ENCODE peak calls at places on chromosome 16, in ten cellular contexts. H, X, K, M, J, V, W, U, Y and Z are unnamed samples.

GRCh38 chr16:80105160-80105559 is 435.6 kb upstream of the DYNLRB2 start:
- DNase-seq in H (no peak), K (no peak), M (no peak), X (no peak), W (no peak), J (no peak), V (no peak), U (no peak), Y (no peak), Z (no peak)

GRCh38 chr16:86224629-86225028 is 285.7 kb upstream of the FOXF1 start:
- DNase-seq in Y (no peak), V (no peak), U (no peak), K (no peak), J (no peak), H (no peak), X (no peak), W (no peak), M (no peak), Z (no peak)

GRCh38 chr16:80158766-80159165 is 382.0 kb upstream of the DYNLRB2 start:
- DNase-seq in W (no peak), J (no peak), H (no peak), M (no peak), U (no peak), X (no peak), V (no peak), Y (no peak), K (peak), Z (no peak)

GRCh38 chr16:84836234-84836647 is 16.5 kb downstream of the CRISPLD2 start:
- DNase-seq in W (no peak), J (peak), K (no peak), M (peak), H (no peak), Y (peak), X (peak), U (peak), V (peak), Z (peak)

GRCh38 chr16:54933281-54934150 is 2.9 kb downstream of the IRX5 start:
- DNase-seq in W (no peak), V (no peak), X (no peak), H (no peak), U (peak), K (no peak), Y (peak), J (peak), M (no peak), Z (no peak)

GRCh38 chr16:69613283-69614154 is 47.8 kb downstream of the NFAT5 start:
- DNase-seq in W (no peak), X (no peak), U (no peak), M (no peak), V (no peak), J (no peak), H (no peak), K (no peak), Y (no peak), Z (no peak)

GRCh38 chr16:29304251-29304900 is 102.1 kb downstream of the NPIPB11 start:
- DNase-seq in U (no peak), W (no peak), X (no peak), H (no peak), K (no peak), V (no peak), Y (no peak), M (no peak), J (no peak), Z (no peak)

GRCh38 chr16:3058173-3059030 is 7.0 kb upstream of the IL32 start:
- DNase-seq in X (peak), W (peak), Y (peak), H (no peak), U (peak), K (no peak), J (peak), M (peak), V (no peak), Z (no peak)

GRCh38 chr16:24685539-24686432 is 43.7 kb upstream of the TNRC6A start:
- DNase-seq in X (peak), H (no peak), Y (peak), M (peak), V (peak), W (no peak), U (peak), J (peak), K (peak), Z (no peak)

GRCh38 chr16:8674413-8675022 is at the start of gene ABAT:
- DNase-seq in K (peak), X (peak), H (peak), W (peak), U (peak), M (peak), V (peak), J (peak), Y (peak), Z (peak)

GRCh38 chr16:60907645-60908044 is 1128.6 kb downstream of the CDH8 start:
- DNase-seq in M (no peak), W (no peak), K (no peak), Y (no peak), V (no peak), X (no peak), H (no peak), J (no peak), U (peak), Z (no peak)

GRCh38 chr16:88723911-88724310 is 17.6 kb downstream of the CTU2 start:
- DNase-seq in Y (no peak), J (no peak), W (no peak), U (no peak), X (no peak), H (no peak), M (no peak), K (no peak), V (no peak), Z (no peak)

GRCh38 chr16:12559714-12560113 is 244.0 kb downstream of the CPPED1 start:
- DNase-seq in Y (no peak), K (no peak), J (no peak), W (no peak), M (no peak), X (no peak), U (no peak), V (no peak), H (no peak), Z (no peak)

GRCh38 chr16:56603589-56603988 is 4.8 kb upstream of the MT2A start:
- DNase-seq in W (no peak), Y (peak), V (no peak), U (peak), M (no peak), K (peak), J (peak), H (no peak), X (peak), Z (no peak)
- TF ChIP-seq CTCF in W (peak), Y (peak), V (peak), U (peak), M (peak), K (peak), J (no peak), H (no peak), X (peak), Z (no peak)

GRCh38 chr16:4227040-4227332 is 14.9 kb downstream of the SRL start:
- DNase-seq in K (no peak), J (no peak), M (no peak), Y (no peak), X (no peak), V (no peak), H (no peak), W (no peak), U (no peak), Z (no peak)

GRCh38 chr16:4232541-4233386 is 9.1 kb downstream of the SRL start:
- DNase-seq in K (no peak), M (no peak), J (no peak), U (no peak), Y (no peak), H (no peak), V (no peak), X (no peak), W (no peak), Z (no peak)

GRCh38 chr16:4231367-4231766 is 10.5 kb downstream of the SRL start:
- DNase-seq in W (no peak), J (no peak), K (no peak), V (no peak), M (no peak), Y (no peak), X (no peak), U (no peak), H (no peak), Z (no peak)

GRCh38 chr16:4233431-4233830 is 8.4 kb downstream of the SRL start:
- DNase-seq in H (no peak), W (no peak), U (no peak), V (no peak), K (no peak), X (no peak), J (no peak), M (no peak), Y (no peak), Z (no peak)

DNA sequence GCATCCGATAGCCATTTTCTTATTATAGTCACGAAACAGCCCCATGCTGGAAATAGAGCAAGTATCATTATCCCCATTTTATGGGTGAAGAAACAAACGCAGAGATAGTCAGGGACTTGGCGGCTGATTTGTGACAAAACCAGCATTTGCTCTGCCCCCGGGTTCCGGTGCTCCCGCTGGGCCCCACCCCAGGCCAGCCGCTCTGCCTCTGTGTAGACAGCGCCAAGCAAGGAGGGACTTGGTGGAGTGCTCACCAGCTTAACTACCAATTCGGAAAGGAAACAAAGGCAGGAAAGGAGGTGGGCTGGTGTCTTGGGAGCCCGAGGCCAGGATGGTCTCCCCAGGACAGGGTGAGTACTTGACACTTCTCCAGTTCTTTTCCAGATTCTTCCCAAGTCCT is 10.0 kb downstream of the SRL start:
- DNase-seq in W (no peak), J (no peak), U (no peak), H (no peak), V (no peak), M (no peak), Y (no peak), K (no peak), X (no peak), Z (no peak)
- TF ChIP-seq CTCF in W (no peak), J (no peak), U (no peak), H (no peak), V (no peak), M (no peak), Y (no peak), K (no peak), X (no peak), Z (no peak)

DNA sequence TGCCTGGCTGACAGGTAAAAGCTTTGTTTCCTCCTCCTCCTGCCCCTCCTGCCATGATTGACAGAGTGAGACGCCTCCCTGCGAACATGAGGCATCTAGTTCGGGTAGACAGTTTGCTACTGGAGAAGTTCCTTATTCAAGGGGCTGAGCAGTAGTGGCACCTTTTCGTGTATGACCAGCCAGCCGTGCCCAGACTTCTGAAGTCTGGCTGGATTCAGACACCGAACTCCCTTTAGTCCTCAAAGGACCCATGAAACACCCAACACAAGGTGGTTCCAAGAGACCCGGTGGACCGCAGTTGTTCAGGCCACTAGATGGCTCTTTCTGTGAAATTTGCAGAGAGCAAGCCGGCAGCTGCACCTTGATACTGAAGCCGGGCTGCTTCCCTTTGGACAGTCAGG is 192.8 kb downstream of the XYLT1 start:
- DNase-seq in X (no peak), J (peak), V (no peak), Y (peak), K (peak), U (peak), H (peak), M (peak), W (no peak), Z (no peak)
- TF ChIP-seq CTCF in X (no peak), J (no peak), V (peak), Y (peak), K (peak), U (peak), H (no peak), M (peak), W (no peak), Z (no peak)

DNA sequence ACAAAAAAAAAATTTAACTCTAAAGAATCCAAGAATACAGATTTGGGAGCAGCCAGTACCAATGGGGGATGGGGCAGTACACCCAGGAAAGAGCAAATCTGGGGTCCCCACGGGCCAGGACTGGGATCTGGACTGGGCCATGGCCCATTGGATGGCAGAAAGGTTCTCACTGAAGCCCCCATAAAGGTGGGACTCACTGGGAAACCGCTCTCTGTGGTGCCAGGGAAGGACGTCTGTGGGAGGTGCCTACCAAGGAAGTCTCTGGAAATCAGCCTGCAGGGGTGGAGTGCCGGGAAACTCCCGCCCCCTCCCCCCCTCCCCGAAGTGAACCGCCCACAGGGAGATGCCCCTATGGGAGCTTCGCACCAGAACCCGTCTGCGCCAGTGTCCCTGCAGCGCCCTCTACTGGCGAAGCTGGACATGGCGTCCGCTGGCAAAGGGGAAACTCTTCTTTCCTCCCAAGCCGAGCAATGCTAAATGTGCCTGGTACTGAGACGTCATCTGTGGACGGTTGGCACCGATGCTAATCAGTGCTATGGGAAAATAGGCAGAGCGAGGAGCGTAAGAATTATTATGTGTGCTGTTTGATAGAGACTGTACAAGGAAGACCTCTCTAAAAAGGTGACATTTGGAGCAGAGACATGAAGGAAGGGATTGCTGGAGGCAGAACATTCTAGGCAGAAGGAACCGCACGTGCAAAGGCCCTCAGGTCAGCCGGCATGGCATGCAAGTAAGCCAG is 671.1 kb downstream of the WWOX start:
- DNase-seq in H (peak), U (peak), W (peak), V (peak), K (peak), Y (peak), J (peak), M (peak), X (no peak), Z (peak)
- TF ChIP-seq CTCF in H (peak), U (peak), W (peak), V (peak), K (peak), Y (peak), J (peak), M (peak), X (peak), Z (no peak)

DNA sequence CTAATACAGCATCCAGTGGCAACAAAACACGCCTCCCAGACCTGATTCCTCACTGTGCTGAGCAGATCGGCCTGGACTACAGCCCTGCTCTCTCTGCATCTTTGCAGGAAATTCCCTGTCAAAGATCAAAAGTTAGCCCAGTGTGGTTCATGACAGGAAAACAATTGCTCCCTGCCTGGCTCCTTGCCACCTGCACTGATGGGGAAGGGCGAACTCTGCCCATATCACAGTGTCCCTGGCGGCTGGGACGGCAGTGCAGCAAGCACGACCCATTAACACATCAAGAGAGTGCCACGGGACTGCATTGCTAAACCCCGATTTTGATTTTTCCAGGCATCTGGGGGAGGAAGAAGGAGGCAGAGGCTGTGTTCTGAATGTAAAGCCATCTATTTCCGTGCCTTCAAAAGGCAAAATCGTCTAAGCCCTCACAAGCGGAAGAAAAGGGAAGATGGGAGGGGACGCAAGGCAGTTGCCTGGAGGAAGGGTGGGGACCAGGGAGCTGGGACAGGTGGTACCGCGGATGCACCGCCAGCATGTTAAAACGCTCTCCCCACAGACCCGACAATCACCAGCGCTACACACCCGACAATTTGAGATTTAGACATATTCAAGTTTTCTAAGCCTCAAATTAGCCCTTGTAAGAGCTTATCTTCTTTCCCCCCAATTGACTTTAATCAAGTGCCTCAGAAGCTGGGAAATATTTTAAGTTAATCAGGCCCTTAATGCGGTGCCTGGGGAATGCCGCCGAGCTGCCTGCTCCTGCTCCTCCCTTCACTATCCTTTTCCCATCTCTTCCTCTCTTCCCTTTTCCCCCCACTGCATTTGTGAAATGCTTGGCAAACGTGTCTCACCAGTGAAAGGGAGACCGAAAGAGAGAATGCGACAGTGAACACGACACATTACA is 238.8 kb upstream of the CDH5 start:
- DNase-seq in U (peak), V (no peak), H (no peak), M (peak), J (peak), W (no peak), X (no peak), K (no peak), Y (peak), Z (peak)
- TF ChIP-seq CTCF in U (peak), V (no peak), H (no peak), M (no peak), J (no peak), W (no peak), X (no peak), K (no peak), Y (peak), Z (no peak)